ENCODE peak calls at places on chromosomes 7 and 10, in ten cellular contexts. F, A, U, Q, N, I, S, Z, E and T are unnamed samples.

GRCh38 chr10:47379445-47379785 is 4.7 kb downstream of the ZNF488 start:
- DNase-seq in F (no peak), A (no peak), U (no peak), Q (no peak), N (no peak), I (peak; percentile 63), S (no peak), Z (no peak), E (no peak), T (no peak)

GRCh38 chr7:107318523-107319160 is 149.8 kb downstream of the HBP1 start:
- DNase-seq in F (no peak), A (peak; percentile 69), U (peak; percentile 38), Q (no peak), N (peak; percentile 1), I (no peak), S (peak; percentile 63), Z (no peak), E (no peak), T (peak; percentile 25)

GRCh38 chr10:83332695-83333094 is 806.6 kb upstream of the GHITM start:
- DNase-seq in F (no peak), A (no peak), U (no peak), Q (no peak), N (no peak), I (no peak), S (no peak), Z (no peak), E (no peak), T (no peak)

GRCh38 chr7:123823898-123824753 is 20.8 kb upstream of the HYAL4 start:
- DNase-seq in F (no peak), A (no peak), U (no peak), Q (no peak), N (no peak), I (no peak), S (no peak), Z (no peak), E (no peak), T (no peak)

GRCh38 chr10:58867683-58868082 is 308.8 kb upstream of the PHYHIPL start:
- DNase-seq in F (no peak), A (no peak), U (no peak), Q (no peak), N (no peak), I (no peak), S (no peak), Z (no peak), E (no peak), T (no peak)

GRCh38 chr7:138979226-138979979 is 1.8 kb downstream of the KIAA1549 start:
- DNase-seq in F (peak; percentile 51), A (peak; percentile 17), U (no peak), Q (no peak), N (peak; percentile 29), I (no peak), S (peak; percentile 43), Z (no peak), E (no peak), T (no peak)

GRCh38 chr7:48760528-48761265 is 163.7 kb upstream of the CDC14C start:
- DNase-seq in F (no peak), A (no peak), U (peak; percentile 1), Q (no peak), N (no peak), I (no peak), S (no peak), Z (no peak), E (no peak), T (no peak)

GRCh38 chr10:80289451-80290287 is at the start of gene MAT1A:
- DNase-seq in F (no peak), A (peak; percentile 13), U (no peak), Q (peak; percentile 55), N (peak; percentile 10), I (no peak), S (peak; percentile 36), Z (no peak), E (peak; percentile 50), T (peak; percentile 24)

GRCh38 chr10:24465124-24465874 is 256.4 kb downstream of the KIAA1217 start:
- DNase-seq in F (no peak), A (peak; percentile 93), U (peak; percentile 88), Q (peak; percentile 35), N (peak; percentile 45), I (no peak), S (no peak), Z (no peak), E (peak; percentile 70), T (peak; percentile 53)

GRCh38 chr7:94444808-94445207 is 50.1 kb downstream of the COL1A2 start:
- DNase-seq in F (no peak), A (no peak), U (no peak), Q (no peak), N (no peak), I (no peak), S (no peak), Z (no peak), E (no peak), T (no peak)

GRCh38 chr7:70512144-70512543 is 619.8 kb upstream of the GALNT17 start:
- DNase-seq in F (no peak), A (no peak), U (no peak), Q (peak; percentile 67), N (no peak), I (no peak), S (no peak), Z (no peak), E (no peak), T (no peak)

GRCh38 chr7:2138146-2138765 is 94.5 kb downstream of the MAD1L1 start:
- DNase-seq in F (no peak), A (no peak), U (no peak), Q (no peak), N (no peak), I (no peak), S (no peak), Z (no peak), E (no peak), T (peak; percentile 44)

GRCh38 chr10:17831896-17832295 is 22.7 kb downstream of the MRC1 start:
- DNase-seq in F (no peak), A (no peak), U (no peak), Q (no peak), N (no peak), I (no peak), S (no peak), Z (no peak), E (no peak), T (no peak)

GRCh38 chr10:126041804-126042231 is 145.5 kb downstream of the FANK1 start:
- DNase-seq in F (no peak), A (peak; percentile 46), U (peak; percentile 90), Q (no peak), N (peak; percentile 89), I (peak; percentile 91), S (peak; percentile 80), Z (peak; percentile 55), E (peak; percentile 15), T (peak; percentile 49)

GRCh38 chr10:126536148-126536547 is 134.3 kb downstream of the C10orf90 start:
- DNase-seq in F (no peak), A (peak; percentile 13), U (peak; percentile 16), Q (peak; percentile 64), N (peak; percentile 11), I (no peak), S (no peak), Z (no peak), E (no peak), T (no peak)

GRCh38 chr7:16940777-16941176 is 59.0 kb upstream of the AGR3 start:
- DNase-seq in F (no peak), A (no peak), U (no peak), Q (no peak), N (no peak), I (no peak), S (no peak), Z (no peak), E (no peak), T (no peak)

GRCh38 chr10:72009430-72010081 is 45.4 kb downstream of the CHST3 start:
- DNase-seq in F (no peak), A (peak; percentile 99), U (peak; percentile 80), Q (peak; percentile 29), N (peak; percentile 99), I (peak; percentile 99), S (no peak), Z (peak; percentile 60), E (peak; percentile 87), T (peak; percentile 82)

GRCh38 chr7:26198133-26198780 is 2.3 kb downstream of the HNRNPA2B1 start:
- DNase-seq in F (no peak), A (peak; percentile 55), U (no peak), Q (no peak), N (peak; percentile 53), I (no peak), S (no peak), Z (no peak), E (no peak), T (peak; percentile 67)

GRCh38 chr7:155844019-155844453 is 31.8 kb upstream of the SHH start:
- DNase-seq in F (peak; percentile 84), A (peak; percentile 55), U (no peak), Q (no peak), N (no peak), I (no peak), S (peak; percentile 81), Z (no peak), E (no peak), T (peak; percentile 91)
- TF ChIP-seq CTCF in F (peak; percentile 47), A (no peak), U (peak; percentile 15), Q (no peak), N (no peak), I (no peak), S (no peak), Z (no peak), E (no peak), T (no peak)

DNA sequence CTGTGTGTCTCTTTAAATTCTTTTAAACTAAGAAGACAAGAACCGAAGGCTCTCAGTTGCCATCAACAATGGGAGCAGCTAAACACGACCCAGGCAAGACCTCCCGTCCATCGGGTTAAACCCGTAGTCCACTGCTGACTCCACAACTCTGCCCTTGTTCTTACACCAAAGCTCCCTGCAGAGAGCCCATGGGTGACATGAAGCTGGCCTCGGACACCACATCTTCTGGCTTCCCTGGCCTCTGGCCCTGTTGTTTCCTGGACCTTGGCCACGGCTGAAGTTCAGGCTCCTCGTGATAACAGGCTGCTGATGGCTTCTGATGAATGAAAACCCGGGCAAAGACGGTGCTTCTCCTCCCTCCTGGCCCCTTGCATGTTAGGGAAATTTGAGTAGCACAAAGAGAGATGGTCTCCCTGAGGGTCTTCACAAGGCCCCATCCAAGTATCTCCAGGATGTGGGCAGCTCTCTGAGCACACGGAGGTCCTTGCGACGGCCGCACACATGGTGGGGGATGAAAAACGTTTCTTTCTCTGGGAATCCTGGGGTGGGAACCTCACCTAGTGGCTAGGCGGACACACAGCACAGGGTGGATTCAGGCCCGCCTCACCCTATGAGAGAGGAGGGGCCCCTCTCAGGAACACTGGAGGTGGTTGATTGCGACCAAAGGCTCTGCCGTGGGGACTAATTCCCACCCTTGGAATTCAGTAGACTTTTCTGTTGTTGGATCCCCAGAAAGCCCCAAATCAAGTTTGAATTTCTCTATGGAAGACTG is 271.1 kb downstream of the ADARB2 start:
- DNase-seq in F (no peak), A (no peak), U (no peak), Q (no peak), N (no peak), I (no peak), S (no peak), Z (no peak), E (no peak), T (no peak)
- TF ChIP-seq CTCF in F (no peak), A (no peak), U (no peak), Q (no peak), N (no peak), I (no peak), S (no peak), Z (no peak), E (no peak), T (no peak)

GRCh38 chr10:128843972-128844371 is 623.1 kb upstream of the MGMT start:
- DNase-seq in F (no peak), A (no peak), U (no peak), Q (peak; percentile 26), N (no peak), I (no peak), S (no peak), Z (no peak), E (no peak), T (no peak)
- TF ChIP-seq CTCF in F (no peak), A (no peak), U (no peak), Q (peak; percentile 17), N (no peak), I (no peak), S (no peak), Z (peak; percentile 16), E (no peak), T (no peak)

GRCh38 chr7:15464762-15465144 is 97.1 kb downstream of the AGMO start:
- DNase-seq in F (no peak), A (peak; percentile 25), U (no peak), Q (no peak), N (no peak), I (no peak), S (no peak), Z (no peak), E (no peak), T (no peak)
- TF ChIP-seq CTCF in F (no peak), A (no peak), U (no peak), Q (no peak), N (no peak), I (no peak), S (no peak), Z (no peak), E (no peak), T (no peak)